ENCODE peak calls at places on chromosomes 6 and 20, in seven cellular contexts. B is HCT116, Q is H1, E is K562, J is HepG2, Y is SK-N-SH, H is GM12878. S is an unnamed sample.

GRCh38 chr20:1206749-1207148 is 3.5 kb downstream of the C20orf202 start:
- DNase-seq in Y (no peak), H (no peak), J (no peak), E (no peak), Q (no peak), B (no peak), S (no peak)

GRCh38 chr6:119172813-119173212 is 94.3 kb upstream of the FAM184A start:
- DNase-seq in B (peak; percentile 34), J (peak; percentile 67), H (no peak), Y (no peak), E (no peak), Q (no peak), S (no peak)

GRCh38 chr6:3230275-3231212 is 3.1 kb upstream of the TUBB2B start:
- DNase-seq in J (no peak), B (no peak), Q (no peak), H (no peak), Y (peak; percentile 70), E (no peak), S (no peak)

GRCh38 chr20:60057866-60058807 is 99.9 kb downstream of the CDH26 start:
- DNase-seq in B (no peak), J (no peak), E (no peak), Y (no peak), Q (no peak), H (no peak), S (no peak)

GRCh38 chr6:4313044-4313686 is 177.8 kb upstream of the ECI2 start:
- DNase-seq in Y (no peak), J (no peak), B (peak; percentile 49), Q (no peak), H (no peak), E (no peak), S (peak; percentile 69)

GRCh38 chr6:31568537-31568961 is 3.5 kb upstream of the LTA start:
- DNase-seq in Y (no peak), J (no peak), E (no peak), B (no peak), H (peak; percentile 94), Q (no peak), S (no peak)

GRCh38 chr20:46810442-46811327 is 84.0 kb upstream of the EYA2 start:
- DNase-seq in B (no peak), J (no peak), H (no peak), E (no peak), Q (no peak), Y (no peak), S (no peak)

GRCh38 chr6:132131777-132132176 is 180.6 kb upstream of the CCN2 start:
- DNase-seq in Q (no peak), E (no peak), J (peak; percentile 61), B (peak; percentile 8), Y (no peak), H (no peak), S (no peak)

GRCh38 chr6:110083875-110084585 is 95.4 kb downstream of the WASF1 start:
- DNase-seq in J (peak; percentile 53), B (no peak), Q (no peak), H (no peak), Y (no peak), E (no peak), S (no peak)

GRCh38 chr20:49664914-49665313 is 48.8 kb downstream of the B4GALT5 start:
- DNase-seq in Q (no peak), E (no peak), J (no peak), B (no peak), H (no peak), Y (no peak), S (no peak)

GRCh38 chr6:25227854-25228253 is 51.3 kb upstream of the CARMIL1 start:
- DNase-seq in E (no peak), J (no peak), H (no peak), Q (no peak), Y (no peak), B (no peak), S (no peak)

GRCh38 chr6:25975909-25976560 is 13.4 kb downstream of the TRIM38 start:
- DNase-seq in Y (no peak), H (no peak), B (no peak), Q (no peak), E (no peak), J (no peak), S (no peak)

GRCh38 chr6:42618686-42619085 is 54.9 kb downstream of the UBR2 start:
- DNase-seq in E (no peak), B (no peak), J (no peak), Q (no peak), H (no peak), Y (no peak), S (no peak)

GRCh38 chr20:62220666-62221568 is 839 bp upstream of the HRH3 start:
- DNase-seq in Y (peak; percentile 72), B (no peak), Q (no peak), J (no peak), E (no peak), H (no peak), S (no peak)

GRCh38 chr20:32037929-32038328 is 14.1 kb upstream of the HCK start:
- DNase-seq in E (no peak), Q (no peak), B (no peak), J (no peak), Y (no peak), H (no peak), S (no peak)

GRCh38 chr6:139262519-139263300 is 29.1 kb downstream of the TXLNB start:
- DNase-seq in B (no peak), Y (no peak), J (no peak), E (no peak), H (no peak), Q (no peak), S (no peak)

GRCh38 chr6:63740709-63741108 is 105.1 kb downstream of the PHF3 start:
- DNase-seq in Y (no peak), Q (no peak), J (no peak), E (no peak), H (no peak), B (peak; percentile 65), S (no peak)

GRCh38 chr6:75430631-75431345 is 62.8 kb downstream of the FILIP1 start:
- DNase-seq in J (no peak), Y (no peak), Q (no peak), B (no peak), E (no peak), H (no peak), S (no peak)

DNA sequence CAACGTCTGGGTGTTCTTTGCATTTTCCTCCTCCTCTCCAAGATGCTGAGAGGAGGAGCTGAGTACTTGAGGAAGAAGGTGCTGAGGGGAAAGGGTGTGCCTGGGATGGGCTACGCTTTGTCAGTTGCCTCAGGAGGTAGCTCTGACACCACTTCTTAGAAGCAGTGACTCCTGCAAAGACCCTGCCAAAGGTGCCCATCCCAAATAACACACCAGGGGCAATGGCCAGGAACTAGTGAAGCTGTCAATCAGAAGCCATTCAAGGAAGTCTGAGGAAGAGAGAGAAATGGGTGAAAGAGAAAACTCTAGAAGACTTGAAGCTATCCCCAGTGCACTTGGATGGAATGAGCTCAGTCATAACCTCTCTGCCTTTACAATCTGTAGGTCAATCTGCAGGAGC is 242.4 kb downstream of the GMPR start:
- DNase-seq in E (no peak), Q (no peak), J (no peak), Y (no peak), B (no peak), H (no peak), S (no peak)
- TF ChIP-seq JUND in E (no peak), Q (no peak), J (no peak), Y (no peak), B (no peak), H (no peak), S (no peak)

GRCh38 chr6:146884728-146885127 is 286.0 kb downstream of the ADGB start:
- DNase-seq in Y (no peak), E (no peak), J (no peak), Q (no peak), H (no peak), B (no peak), S (no peak)
- TF ChIP-seq JUND in Y (no peak), E (peak; percentile 5), J (no peak), Q (no peak), H (no peak), B (no peak), S (no peak)

GRCh38 chr6:165728196-165728595 is 65.2 kb upstream of the PDE10A start:
- DNase-seq in Y (no peak), H (no peak), E (no peak), J (no peak), B (no peak), Q (no peak), S (no peak)
- TF ChIP-seq JUND in Y (no peak), H (no peak), E (no peak), J (no peak), B (no peak), Q (no peak), S (no peak)

GRCh38 chr6:148508401-148509151 is 165.9 kb downstream of the SASH1 start:
- DNase-seq in E (no peak), Q (no peak), J (no peak), Y (no peak), B (no peak), H (no peak), S (no peak)
- TF ChIP-seq JUND in E (no peak), Q (no peak), J (no peak), Y (no peak), B (no peak), H (no peak), S (no peak)

GRCh38 chr6:41171908-41172307 is 9.0 kb upstream of the TREM2 start:
- DNase-seq in H (no peak), Q (no peak), E (no peak), Y (no peak), J (no peak), B (no peak), S (no peak)

GRCh38 chr6:41174610-41175009 is 11.7 kb upstream of the TREM2 start:
- DNase-seq in J (no peak), H (no peak), B (no peak), Q (no peak), E (no peak), Y (no peak), S (no peak)

GRCh38 chr6:41167173-41167963 is 4.5 kb upstream of the TREM2 start:
- DNase-seq in J (no peak), Q (no peak), Y (no peak), B (no peak), H (no peak), E (no peak), S (peak; percentile 28)

GRCh38 chr6:41175084-41175483 is 12.2 kb upstream of the TREM2 start:
- DNase-seq in B (no peak), E (no peak), J (no peak), H (no peak), Y (no peak), Q (no peak), S (no peak)

GRCh38 chr6:41170547-41171160 is 7.7 kb upstream of the TREM2 start:
- DNase-seq in J (no peak), E (no peak), Q (no peak), H (no peak), B (no peak), Y (no peak), S (no peak)
- TF ChIP-seq JUND in J (no peak), E (no peak), Q (no peak), H (no peak), B (no peak), Y (no peak), S (no peak)

GRCh38 chr20:50980851-50981713 is 22.5 kb downstream of the MOCS3 start:
- DNase-seq in H (peak; percentile 2), E (peak; percentile 74), B (peak; percentile 41), Q (no peak), Y (peak; percentile 83), J (peak; percentile 79), S (no peak)
- TF ChIP-seq JUND in H (no peak), E (no peak), B (no peak), Q (no peak), Y (no peak), J (no peak), S (no peak)

S was measured in T47D.